ENCODE peak calls at places on chromosome 22, in ten cellular contexts. One of them, this sample, is unnamed.

GRCh38 chr22:37565830-37566229 is 5.5 kb downstream of the CDC42EP1 start:
- DNase-seq in skeletal muscle cell: no peak
- DNase-seq in adipocyte: no peak
- DNase-seq in coronary artery: no peak
- DNase-seq in AG10803: no peak
- DNase-seq in body of pancreas: no peak
- DNase-seq in astrocyte of the spinal cord: no peak
- DNase-seq in uterus: no peak
- DNase-seq in lower lobe of right lung: no peak
- DNase-seq in pancreas: no peak
- DNase-seq in this sample: no peak

GRCh38 chr22:26888887-26889286 is 231.5 kb downstream of the MIAT start:
- DNase-seq in skeletal muscle cell: no peak
- DNase-seq in adipocyte: no peak
- DNase-seq in coronary artery: no peak
- DNase-seq in AG10803: peak; percentile 45
- DNase-seq in body of pancreas: no peak
- DNase-seq in astrocyte of the spinal cord: no peak
- DNase-seq in uterus: no peak
- DNase-seq in lower lobe of right lung: no peak
- DNase-seq in pancreas: no peak
- DNase-seq in this sample: no peak

GRCh38 chr22:18156878-18157713 is 7.1 kb downstream of the USP18 start:
- DNase-seq in skeletal muscle cell: peak; percentile 96
- DNase-seq in adipocyte: peak; percentile 94
- DNase-seq in coronary artery: peak; percentile 79
- DNase-seq in AG10803: peak; percentile 99
- DNase-seq in body of pancreas: peak; percentile 38
- DNase-seq in astrocyte of the spinal cord: peak; percentile 99
- DNase-seq in uterus: peak; percentile 80
- DNase-seq in lower lobe of right lung: no peak
- DNase-seq in pancreas: no peak
- DNase-seq in this sample: peak; percentile 56

GRCh38 chr22:22351366-22351765 is 106.8 kb downstream of the VPREB1 start:
- DNase-seq in skeletal muscle cell: no peak
- DNase-seq in adipocyte: no peak
- DNase-seq in coronary artery: no peak
- DNase-seq in AG10803: no peak
- DNase-seq in body of pancreas: no peak
- DNase-seq in astrocyte of the spinal cord: no peak
- DNase-seq in uterus: no peak
- DNase-seq in lower lobe of right lung: no peak
- DNase-seq in pancreas: no peak
- DNase-seq in this sample: no peak

GRCh38 chr22:36951746-36952145 is 38.3 kb downstream of the CSF2RB start:
- DNase-seq in skeletal muscle cell: no peak
- DNase-seq in adipocyte: no peak
- DNase-seq in coronary artery: no peak
- DNase-seq in AG10803: no peak
- DNase-seq in body of pancreas: no peak
- DNase-seq in astrocyte of the spinal cord: no peak
- DNase-seq in uterus: no peak
- DNase-seq in lower lobe of right lung: no peak
- DNase-seq in pancreas: no peak
- DNase-seq in this sample: no peak

GRCh38 chr22:36048911-36049677 is 20.5 kb upstream of the RBFOX2 start:
- DNase-seq in skeletal muscle cell: peak; percentile 41
- DNase-seq in adipocyte: no peak
- DNase-seq in coronary artery: no peak
- DNase-seq in AG10803: peak; percentile 20
- DNase-seq in body of pancreas: no peak
- DNase-seq in astrocyte of the spinal cord: no peak
- DNase-seq in uterus: no peak
- DNase-seq in lower lobe of right lung: no peak
- DNase-seq in pancreas: no peak
- DNase-seq in this sample: no peak

GRCh38 chr22:28027453-28028448 is 108.7 kb upstream of the PITPNB start:
- DNase-seq in skeletal muscle cell: no peak
- DNase-seq in adipocyte: no peak
- DNase-seq in coronary artery: no peak
- DNase-seq in AG10803: no peak
- DNase-seq in body of pancreas: no peak
- DNase-seq in astrocyte of the spinal cord: peak; percentile 40
- DNase-seq in uterus: no peak
- DNase-seq in lower lobe of right lung: no peak
- DNase-seq in pancreas: no peak
- DNase-seq in this sample: no peak

GRCh38 chr22:24953294-24954113 is 988 bp downstream of the KIAA1671 start:
- DNase-seq in skeletal muscle cell: no peak
- DNase-seq in adipocyte: no peak
- DNase-seq in coronary artery: no peak
- DNase-seq in AG10803: no peak
- DNase-seq in body of pancreas: peak; percentile 41
- DNase-seq in astrocyte of the spinal cord: no peak
- DNase-seq in uterus: no peak
- DNase-seq in lower lobe of right lung: peak; percentile 65
- DNase-seq in pancreas: peak; percentile 82
- DNase-seq in this sample: peak; percentile 53

GRCh38 chr22:29003975-29004646 is 57.5 kb downstream of the C22orf31 start:
- DNase-seq in skeletal muscle cell: no peak
- DNase-seq in adipocyte: no peak
- DNase-seq in coronary artery: no peak
- DNase-seq in AG10803: no peak
- DNase-seq in body of pancreas: peak; percentile 43
- DNase-seq in astrocyte of the spinal cord: no peak
- DNase-seq in uterus: no peak
- DNase-seq in lower lobe of right lung: peak; percentile 65
- DNase-seq in pancreas: no peak
- DNase-seq in this sample: no peak

GRCh38 chr22:27879923-27880322 is 39.1 kb downstream of the PITPNB start:
- DNase-seq in skeletal muscle cell: no peak
- DNase-seq in adipocyte: peak; percentile 73
- DNase-seq in coronary artery: no peak
- DNase-seq in AG10803: peak; percentile 54
- DNase-seq in body of pancreas: no peak
- DNase-seq in astrocyte of the spinal cord: peak; percentile 52
- DNase-seq in uterus: no peak
- DNase-seq in lower lobe of right lung: no peak
- DNase-seq in pancreas: no peak
- DNase-seq in this sample: no peak

GRCh38 chr22:41217553-41218157 is 12.5 kb downstream of the L3MBTL2 start:
- DNase-seq in skeletal muscle cell: peak; percentile 57
- DNase-seq in adipocyte: peak; percentile 91
- DNase-seq in coronary artery: no peak
- DNase-seq in AG10803: peak; percentile 87
- DNase-seq in body of pancreas: no peak
- DNase-seq in astrocyte of the spinal cord: peak; percentile 79
- DNase-seq in uterus: peak; percentile 67
- DNase-seq in lower lobe of right lung: peak; percentile 85
- DNase-seq in pancreas: no peak
- DNase-seq in this sample: peak; percentile 83

GRCh38 chr22:26573026-26573662 is 16.8 kb downstream of the TPST2 start:
- DNase-seq in skeletal muscle cell: peak; percentile 23
- DNase-seq in adipocyte: peak; percentile 13
- DNase-seq in coronary artery: no peak
- DNase-seq in AG10803: peak; percentile 75
- DNase-seq in body of pancreas: no peak
- DNase-seq in astrocyte of the spinal cord: peak; percentile 42
- DNase-seq in uterus: no peak
- DNase-seq in lower lobe of right lung: peak; percentile 85
- DNase-seq in pancreas: no peak
- DNase-seq in this sample: peak; percentile 54

GRCh38 chr22:38267086-38267485 is 5.7 kb downstream of the TMEM184B start:
- DNase-seq in skeletal muscle cell: no peak
- DNase-seq in adipocyte: no peak
- DNase-seq in coronary artery: no peak
- DNase-seq in AG10803: no peak
- DNase-seq in body of pancreas: no peak
- DNase-seq in astrocyte of the spinal cord: peak; percentile 45
- DNase-seq in uterus: no peak
- DNase-seq in lower lobe of right lung: no peak
- DNase-seq in pancreas: no peak
- DNase-seq in this sample: peak; percentile 82

GRCh38 chr22:38696606-38697005 is 4.1 kb downstream of the JOSD1 start:
- DNase-seq in skeletal muscle cell: no peak
- DNase-seq in adipocyte: peak; percentile 76
- DNase-seq in coronary artery: no peak
- DNase-seq in AG10803: peak; percentile 75
- DNase-seq in body of pancreas: no peak
- DNase-seq in astrocyte of the spinal cord: peak; percentile 81
- DNase-seq in uterus: no peak
- DNase-seq in lower lobe of right lung: no peak
- DNase-seq in pancreas: no peak
- DNase-seq in this sample: no peak

GRCh38 chr22:35133702-35134395 is 67.9 kb downstream of the ISX start:
- DNase-seq in skeletal muscle cell: no peak
- DNase-seq in adipocyte: no peak
- DNase-seq in coronary artery: no peak
- DNase-seq in AG10803: no peak
- DNase-seq in body of pancreas: no peak
- DNase-seq in astrocyte of the spinal cord: no peak
- DNase-seq in uterus: no peak
- DNase-seq in lower lobe of right lung: no peak
- DNase-seq in pancreas: no peak
- DNase-seq in this sample: no peak

GRCh38 chr22:17742528-17742902 is 31.8 kb downstream of the BID start:
- DNase-seq in skeletal muscle cell: no peak
- DNase-seq in adipocyte: peak; percentile 77
- DNase-seq in coronary artery: no peak
- DNase-seq in AG10803: peak; percentile 51
- DNase-seq in body of pancreas: peak; percentile 63
- DNase-seq in astrocyte of the spinal cord: peak; percentile 68
- DNase-seq in uterus: peak; percentile 46
- DNase-seq in lower lobe of right lung: peak; percentile 65
- DNase-seq in pancreas: peak; percentile 82
- DNase-seq in this sample: peak; percentile 62

GRCh38 chr22:42500836-42501179 is 18.8 kb downstream of the RRP7A start:
- DNase-seq in skeletal muscle cell: no peak
- DNase-seq in adipocyte: no peak
- DNase-seq in coronary artery: no peak
- DNase-seq in AG10803: no peak
- DNase-seq in body of pancreas: no peak
- DNase-seq in astrocyte of the spinal cord: no peak
- DNase-seq in uterus: peak; percentile 38
- DNase-seq in lower lobe of right lung: no peak
- DNase-seq in pancreas: no peak
- DNase-seq in this sample: no peak

DNA sequence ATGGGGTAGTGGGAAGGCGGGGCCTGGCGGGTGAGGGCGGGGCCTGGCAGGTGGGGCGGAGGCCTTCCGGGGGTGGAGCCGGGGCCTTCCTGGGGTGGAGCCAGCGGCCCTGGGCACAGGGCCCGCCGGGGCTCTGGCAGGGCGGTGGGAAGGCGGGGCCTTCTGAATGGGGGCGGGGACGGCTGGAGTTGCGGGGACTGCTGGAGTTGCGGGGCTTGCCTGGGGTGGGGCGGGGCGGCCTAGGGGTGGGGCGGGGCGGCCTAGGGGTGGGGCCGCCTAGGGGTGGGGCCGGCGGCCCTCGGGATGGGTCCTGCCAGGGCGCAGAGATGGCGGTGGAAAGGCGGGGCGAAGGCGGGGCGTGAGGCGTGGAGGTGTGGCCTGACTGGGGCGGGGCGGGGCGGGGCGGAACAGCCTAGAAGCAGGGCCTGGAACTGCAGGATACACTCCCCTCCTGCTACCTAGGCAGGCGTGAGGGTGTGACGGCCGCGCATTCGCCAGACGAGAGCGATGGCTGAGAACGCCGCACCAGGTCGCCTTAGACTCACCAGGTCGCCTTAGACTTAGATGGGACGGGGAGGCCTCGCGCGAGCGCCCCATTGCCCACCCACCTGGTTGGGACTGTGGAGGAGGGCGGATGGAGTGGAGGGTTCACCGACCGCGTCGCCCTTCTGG is 19.3 kb downstream of the RRP7A start:
- DNase-seq in skeletal muscle cell: peak; percentile 6
- DNase-seq in adipocyte: peak; percentile 82
- DNase-seq in coronary artery: no peak
- DNase-seq in AG10803: peak; percentile 58
- DNase-seq in body of pancreas: peak; percentile 90
- DNase-seq in astrocyte of the spinal cord: peak; percentile 64
- DNase-seq in uterus: peak; percentile 90
- DNase-seq in lower lobe of right lung: peak; percentile 89
- DNase-seq in pancreas: peak; percentile 96
- DNase-seq in this sample: peak; percentile 86
- H3K4me3 ChIP-seq in skeletal muscle cell: peak overlapping the region; percentile 37
- H3K4me3 ChIP-seq in adipocyte: no peak overlapping the region
- H3K4me3 ChIP-seq in coronary artery: peak overlapping the region; percentile 62
- H3K4me3 ChIP-seq in AG10803: peak overlapping the region; percentile 37
- H3K4me3 ChIP-seq in body of pancreas: no peak overlapping the region
- H3K4me3 ChIP-seq in astrocyte of the spinal cord: peak overlapping the region; percentile 29
- H3K4me3 ChIP-seq in uterus: peak overlapping the region; percentile 26
- H3K4me3 ChIP-seq in lower lobe of right lung: peak overlapping the region; percentile 51
- H3K4me3 ChIP-seq in pancreas: peak overlapping the region; percentile 20
- H3K4me3 ChIP-seq in this sample: peak overlapping the region; percentile 35

GRCh38 chr22:49967333-49968241 is 7.0 kb downstream of the PIM3 start:
- DNase-seq in skeletal muscle cell: no peak
- DNase-seq in adipocyte: no peak
- DNase-seq in coronary artery: peak; percentile 77
- DNase-seq in AG10803: peak; percentile 10
- DNase-seq in body of pancreas: peak; percentile 75
- DNase-seq in astrocyte of the spinal cord: no peak
- DNase-seq in uterus: peak; percentile 53
- DNase-seq in lower lobe of right lung: peak; percentile 77
- DNase-seq in pancreas: peak; percentile 80
- DNase-seq in this sample: peak; percentile 52
- H3K4me3 ChIP-seq in skeletal muscle cell: no peak overlapping the region
- H3K4me3 ChIP-seq in adipocyte: peak overlapping the region; percentile 73
- H3K4me3 ChIP-seq in coronary artery: peak overlapping the region; percentile 48
- H3K4me3 ChIP-seq in AG10803: no peak overlapping the region
- H3K4me3 ChIP-seq in body of pancreas: no peak overlapping the region
- H3K4me3 ChIP-seq in astrocyte of the spinal cord: no peak overlapping the region
- H3K4me3 ChIP-seq in uterus: peak overlapping the region; percentile 7
- H3K4me3 ChIP-seq in lower lobe of right lung: peak overlapping the region; percentile 95
- H3K4me3 ChIP-seq in pancreas: no peak overlapping the region
- H3K4me3 ChIP-seq in this sample: no peak overlapping the region

GRCh38 chr22:31038686-31039085 is 42.4 kb upstream of the SMTN start:
- DNase-seq in skeletal muscle cell: no peak
- DNase-seq in adipocyte: no peak
- DNase-seq in coronary artery: no peak
- DNase-seq in AG10803: no peak
- DNase-seq in body of pancreas: no peak
- DNase-seq in astrocyte of the spinal cord: no peak
- DNase-seq in uterus: no peak
- DNase-seq in lower lobe of right lung: no peak
- DNase-seq in pancreas: no peak
- DNase-seq in this sample: no peak
- H3K4me3 ChIP-seq in skeletal muscle cell: no peak overlapping the region
- H3K4me3 ChIP-seq in adipocyte: no peak overlapping the region
- H3K4me3 ChIP-seq in coronary artery: no peak overlapping the region
- H3K4me3 ChIP-seq in AG10803: no peak overlapping the region
- H3K4me3 ChIP-seq in body of pancreas: no peak overlapping the region
- H3K4me3 ChIP-seq in astrocyte of the spinal cord: no peak overlapping the region
- H3K4me3 ChIP-seq in uterus: no peak overlapping the region
- H3K4me3 ChIP-seq in lower lobe of right lung: no peak overlapping the region
- H3K4me3 ChIP-seq in pancreas: no peak overlapping the region
- H3K4me3 ChIP-seq in this sample: no peak overlapping the region

DNA sequence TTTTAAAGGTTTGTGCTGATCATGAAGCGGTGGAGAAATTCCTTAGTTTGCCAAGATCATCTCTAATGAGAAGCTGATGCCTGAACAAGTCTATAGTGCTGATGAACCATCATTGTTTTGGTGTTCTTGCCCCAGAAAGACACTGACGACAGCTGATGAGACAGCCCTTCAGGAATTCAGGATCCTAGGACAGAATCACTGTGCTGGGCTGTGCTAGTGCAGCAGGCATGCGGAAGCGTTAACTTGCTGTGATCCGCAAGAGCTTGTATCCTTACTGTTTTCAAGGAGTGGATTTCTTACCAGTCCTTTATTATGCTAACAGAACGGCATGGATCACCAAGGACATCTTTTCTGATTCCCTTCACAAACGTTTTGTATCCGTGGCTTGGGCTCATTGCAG is 104.1 kb downstream of the TBC1D22A start:
- DNase-seq in skeletal muscle cell: peak; percentile 80
- DNase-seq in adipocyte: peak; percentile 80
- DNase-seq in coronary artery: no peak
- DNase-seq in AG10803: peak; percentile 96
- DNase-seq in body of pancreas: no peak
- DNase-seq in astrocyte of the spinal cord: peak; percentile 87
- DNase-seq in uterus: no peak
- DNase-seq in lower lobe of right lung: no peak
- DNase-seq in pancreas: no peak
- DNase-seq in this sample: no peak
- H3K4me3 ChIP-seq in skeletal muscle cell: no peak overlapping the region
- H3K4me3 ChIP-seq in adipocyte: no peak overlapping the region
- H3K4me3 ChIP-seq in coronary artery: no peak overlapping the region
- H3K4me3 ChIP-seq in AG10803: peak overlapping the region; percentile 16
- H3K4me3 ChIP-seq in body of pancreas: no peak overlapping the region
- H3K4me3 ChIP-seq in astrocyte of the spinal cord: no peak overlapping the region
- H3K4me3 ChIP-seq in uterus: no peak overlapping the region
- H3K4me3 ChIP-seq in lower lobe of right lung: no peak overlapping the region
- H3K4me3 ChIP-seq in pancreas: no peak overlapping the region
- H3K4me3 ChIP-seq in this sample: no peak overlapping the region